ENCODE peak calls at places on chromosomes 2 and 18, in seven cellular contexts. O is activated T-helper 1 cell treated with Interleukin-2 at 50 U/mL for 16 hours; G is stimulated activated CD4-positive, alpha-beta T cell treated with anti-CD3 and anti-CD28 coated beads, Interleukin-12 subunit alpha, Interleukin-12 subunit beta, amount 100 ng/mL, for 48 hours; I is hypothalamus; U is naive thymus-derived CD4-positive, alpha-beta T cell; F is DMS 273 treated with DMSO at 0.1 percent for 48 hours; J is A549. N is an unnamed sample.

GRCh38 chr2:26982102-26982742 is 11.8 kb downstream of the MAPRE3 start:
- DNase-seq in O (no peak), G (no peak), I (peak; percentile 38), U (peak; percentile 8), F (peak; percentile 65), J (peak; percentile 79), N (peak; percentile 35)

GRCh38 chr2:45649457-45649854 is 2.0 kb upstream of the PRKCE start:
- DNase-seq in O (no peak), G (no peak), I (no peak), U (no peak), F (no peak), J (no peak), N (no peak)

GRCh38 chr2:120454993-120455789 is 109.3 kb downstream of the INHBB start:
- DNase-seq in O (no peak), G (no peak), I (no peak), U (no peak), F (no peak), J (no peak), N (no peak)

GRCh38 chr2:113202305-113203216 is 28.8 kb downstream of the PSD4 start:
- DNase-seq in O (no peak), G (no peak), I (no peak), U (no peak), F (no peak), J (no peak), N (no peak)

GRCh38 chr2:18455256-18455862 is 105.1 kb downstream of the RDH14 start:
- DNase-seq in O (no peak), G (no peak), I (no peak), U (no peak), F (no peak), J (no peak), N (no peak)

GRCh38 chr2:46780411-46780800 is 135.2 kb downstream of the MCFD2 start:
- DNase-seq in O (no peak), G (no peak), I (no peak), U (no peak), F (no peak), J (no peak), N (no peak)

GRCh38 chr2:88591684-88592083 is 35.6 kb downstream of the EIF2AK3 start:
- DNase-seq in O (no peak), G (no peak), I (no peak), U (no peak), F (no peak), J (no peak), N (no peak)

GRCh38 chr2:50694798-50695197 is 337.1 kb downstream of the NRXN1 start:
- DNase-seq in O (no peak), G (no peak), I (no peak), U (no peak), F (no peak), J (no peak), N (no peak)

GRCh38 chr18:49359732-49360444 is 100.6 kb downstream of the DYM start:
- DNase-seq in O (no peak), G (no peak), I (no peak), U (no peak), F (no peak), J (no peak), N (no peak)

GRCh38 chr2:1091895-1092585 is 141.4 kb downstream of the SNTG2 start:
- DNase-seq in O (no peak), G (no peak), I (no peak), U (no peak), F (no peak), J (no peak), N (no peak)

GRCh38 chr2:44358498-44358897 is 2.8 kb downstream of the PREPL start:
- DNase-seq in O (no peak), G (peak; percentile 30), I (no peak), U (no peak), F (no peak), J (no peak), N (no peak)

N was measured in C1 segment of cervical spinal cord.